ENCODE peak calls at places on chromosomes 3 and 15, in four cellular contexts. J is A172, D is RKO, F is COLO829. U is an unnamed sample.

GRCh38 chr3:18988619-18989229 is 159.6 kb upstream of the KCNH8 start:
- DNase-seq in F (peak), J (peak), D (peak), U (peak)

GRCh38 chr3:188584162-188584529 is 430.2 kb downstream of the LPP start:
- DNase-seq in F (peak), D (peak), J (peak), U (peak)

GRCh38 chr3:113441051-113441770 is at the start of gene CFAP44:
- DNase-seq in J (no peak), D (no peak), F (no peak), U (peak)

GRCh38 chr15:90036343-90036742 is 35.2 kb downstream of the ZNF710 start:
- DNase-seq in J (no peak), D (no peak), F (no peak), U (no peak)

GRCh38 chr3:87855626-87856025 is 203.2 kb downstream of the CGGBP1 start:
- DNase-seq in F (peak), D (peak), J (peak), U (peak)

GRCh38 chr15:76753771-76754170 is 151.4 kb downstream of the SCAPER start:
- DNase-seq in J (no peak), D (no peak), F (no peak), U (no peak)

GRCh38 chr15:39720721-39721611 is 61.7 kb downstream of the FSIP1 start:
- DNase-seq in F (no peak), J (peak), D (no peak), U (no peak)

GRCh38 chr3:8623741-8624140 is 20.9 kb downstream of the SSUH2 start:
- DNase-seq in D (no peak), F (no peak), J (no peak), U (no peak)